ENCODE peak calls at places on chromosomes 4 and X, in nine cellular contexts. H, B, W, T, L, J, V, R and F are unnamed samples.

GRCh38 chrX:148933881-148934280 is 433.5 kb downstream of the AFF2 start:
- DNase-seq in R (no peak), H (no peak), W (no peak), T (no peak), V (no peak), J (no peak), B (no peak), L (no peak), F (no peak)

GRCh38 chrX:63855896-63856295 is 70.9 kb upstream of the ARHGEF9 start:
- DNase-seq in R (no peak), L (no peak), V (no peak), T (no peak), J (no peak), B (no peak), H (peak), W (no peak), F (no peak)

GRCh38 chrX:38426785-38427184 is 74.4 kb downstream of the OTC start:
- DNase-seq in V (no peak), B (no peak), W (no peak), H (no peak), T (no peak), J (no peak), L (peak), R (no peak), F (no peak)

GRCh38 chr4:139958738-139959096 is 195.3 kb downstream of the MAML3 start:
- DNase-seq in W (no peak), J (no peak), V (no peak), H (no peak), T (no peak), L (peak), R (no peak), B (no peak), F (no peak)

GRCh38 chr4:104491396-104491821 is 3.3 kb downstream of the CXXC4 start:
- DNase-seq in W (peak), L (no peak), J (peak), B (peak), T (peak), R (peak), V (peak), H (no peak), F (peak)

GRCh38 chrX:119606508-119607389 is 525 bp upstream of the NKRF start:
- DNase-seq in B (no peak), J (no peak), L (no peak), H (peak), W (no peak), V (no peak), R (no peak), T (no peak), F (no peak)

GRCh38 chr4:100429616-100430015 is 88.2 kb downstream of the EMCN start:
- DNase-seq in H (no peak), W (no peak), T (no peak), V (no peak), B (no peak), J (no peak), L (no peak), R (no peak), F (no peak)

GRCh38 chrX:134836497-134836968 is 154.3 kb upstream of the SMIM10 start:
- DNase-seq in T (no peak), J (no peak), L (peak), V (no peak), W (no peak), H (peak), B (no peak), R (no peak), F (no peak)

GRCh38 chr4:25787891-25788331 is 74.9 kb downstream of the SEL1L3 start:
- DNase-seq in R (no peak), W (no peak), L (no peak), H (no peak), J (no peak), V (no peak), T (no peak), B (no peak), F (no peak)

GRCh38 chr4:13524504-13525243 is 19.6 kb downstream of the NKX3-2 start:
- DNase-seq in W (no peak), R (no peak), T (no peak), H (peak), L (no peak), V (no peak), B (no peak), J (no peak), F (no peak)

GRCh38 chr4:153655004-153655541 is 29.0 kb upstream of the TLR2 start:
- DNase-seq in J (no peak), B (no peak), V (no peak), L (no peak), H (no peak), T (no peak), W (no peak), R (no peak), F (no peak)

GRCh38 chrX:132023896-132024386 is 839 bp downstream of the STK26 start:
- DNase-seq in W (peak), H (no peak), L (peak), V (no peak), T (peak), R (peak), B (no peak), J (peak), F (no peak)

DNA sequence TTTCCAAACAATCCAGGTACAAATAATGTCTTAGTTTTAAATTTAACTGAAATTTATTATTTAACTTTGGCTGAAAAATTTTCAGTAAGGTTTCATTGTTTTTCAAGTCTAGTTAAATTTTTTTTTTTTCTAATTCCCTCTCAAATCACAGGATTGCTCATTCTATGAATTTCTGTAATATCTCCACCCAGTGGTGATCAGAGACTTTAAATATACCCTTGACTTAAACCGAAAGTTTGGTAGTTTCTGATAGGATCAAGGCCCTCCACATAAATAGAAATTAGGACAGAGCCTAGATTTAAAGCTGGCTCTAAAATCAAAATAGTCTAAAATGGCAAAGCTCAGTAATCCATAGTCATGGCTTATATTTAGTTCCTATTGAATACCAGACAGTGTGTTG is 175.4 kb downstream of the TBCK start:
- DNase-seq in T (no peak), H (no peak), B (no peak), R (no peak), V (no peak), J (no peak), L (no peak), W (no peak), F (no peak)
- TF ChIP-seq CTCF in T (no peak), H (no peak), B (no peak), R (no peak), V (no peak), J (no peak), L (no peak), W (peak), F (no peak)

GRCh38 chrX:111568817-111569216 is 57.4 kb downstream of the SERTM2 start:
- DNase-seq in B (no peak), L (no peak), J (no peak), T (no peak), H (no peak), V (no peak), R (no peak), W (no peak), F (no peak)

GRCh38 chrX:111568356-111568755 is 56.9 kb downstream of the SERTM2 start:
- DNase-seq in J (no peak), H (peak), V (no peak), L (no peak), R (peak), W (no peak), B (no peak), T (no peak), F (no peak)
- TF ChIP-seq CTCF in J (no peak), H (peak), V (no peak), L (no peak), R (no peak), W (no peak), B (peak), T (no peak), F (peak)

GRCh38 chr4:55183926-55184599 is 58.7 kb upstream of the KDR start:
- DNase-seq in J (peak), R (peak), L (peak), V (no peak), H (peak), B (no peak), W (no peak), T (no peak), F (no peak)

GRCh38 chr4:55186700-55187099 is 61.3 kb upstream of the KDR start:
- DNase-seq in W (no peak), L (peak), B (no peak), V (no peak), R (no peak), H (no peak), T (no peak), J (no peak), F (no peak)

GRCh38 chr4:55186123-55186522 is 60.7 kb upstream of the KDR start:
- DNase-seq in V (no peak), L (peak), H (no peak), T (no peak), W (no peak), J (no peak), B (no peak), R (no peak), F (no peak)

GRCh38 chr4:55181606-55182005 is 56.2 kb upstream of the KDR start:
- DNase-seq in V (no peak), T (no peak), B (no peak), W (no peak), R (no peak), J (no peak), L (peak), H (peak), F (no peak)

GRCh38 chr4:55184600-55185523 is 59.5 kb upstream of the KDR start:
- DNase-seq in J (no peak), R (no peak), W (no peak), H (peak), V (no peak), B (no peak), L (no peak), T (no peak), F (no peak)
- TF ChIP-seq CTCF in J (no peak), R (peak), W (peak), H (no peak), V (no peak), B (no peak), L (no peak), T (peak), F (peak)

GRCh38 chr4:23934223-23934622 is 44.4 kb upstream of the PPARGC1A start:
- DNase-seq in R (no peak), T (no peak), H (no peak), W (no peak), L (no peak), J (no peak), B (no peak), V (no peak), F (no peak)
- TF ChIP-seq CTCF in R (no peak), T (no peak), H (no peak), W (no peak), L (no peak), J (no peak), B (no peak), V (no peak), F (no peak)

DNA sequence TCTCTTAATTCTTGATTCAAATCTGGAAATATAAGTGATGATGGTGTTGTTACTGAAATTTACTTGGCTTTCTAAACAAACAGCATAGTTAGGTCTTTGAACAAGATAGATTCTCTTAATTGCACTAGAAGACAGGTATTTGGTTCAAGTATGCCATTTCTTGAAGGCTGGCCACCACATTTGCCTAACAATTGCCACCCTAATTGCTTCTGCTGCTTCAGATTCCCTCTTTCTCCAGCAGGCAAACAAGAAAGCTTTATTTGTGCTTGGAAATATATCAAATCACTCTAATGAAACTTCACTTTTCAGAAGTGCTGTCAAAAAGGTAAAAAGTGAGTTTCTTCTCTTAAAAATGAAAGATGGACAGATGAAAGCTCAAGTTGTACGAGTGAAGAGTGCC is 418.6 kb downstream of the INPP4B start:
- DNase-seq in B (no peak), H (no peak), J (no peak), T (no peak), L (no peak), R (no peak), V (no peak), W (no peak), F (no peak)
- TF ChIP-seq CTCF in B (no peak), H (no peak), J (no peak), T (no peak), L (no peak), R (no peak), V (no peak), W (no peak), F (no peak)

GRCh38 chr4:145066063-145066501 is 31.9 kb downstream of the ANAPC10 start:
- DNase-seq in V (no peak), H (no peak), W (no peak), R (no peak), L (peak), T (no peak), B (no peak), J (no peak), F (no peak)

GRCh38 chr4:145056325-145057130 is 41.5 kb downstream of the ANAPC10 start:
- DNase-seq in H (no peak), L (no peak), T (no peak), J (no peak), V (no peak), B (no peak), W (no peak), R (no peak), F (no peak)

GRCh38 chr4:145058256-145058655 is 39.7 kb downstream of the ANAPC10 start:
- DNase-seq in W (no peak), B (no peak), J (no peak), L (no peak), R (no peak), H (no peak), V (no peak), T (no peak), F (no peak)

GRCh38 chr4:145055533-145056257 is 42.3 kb downstream of the ANAPC10 start:
- DNase-seq in W (no peak), B (no peak), V (no peak), J (no peak), H (no peak), T (no peak), R (no peak), L (no peak), F (no peak)

DNA sequence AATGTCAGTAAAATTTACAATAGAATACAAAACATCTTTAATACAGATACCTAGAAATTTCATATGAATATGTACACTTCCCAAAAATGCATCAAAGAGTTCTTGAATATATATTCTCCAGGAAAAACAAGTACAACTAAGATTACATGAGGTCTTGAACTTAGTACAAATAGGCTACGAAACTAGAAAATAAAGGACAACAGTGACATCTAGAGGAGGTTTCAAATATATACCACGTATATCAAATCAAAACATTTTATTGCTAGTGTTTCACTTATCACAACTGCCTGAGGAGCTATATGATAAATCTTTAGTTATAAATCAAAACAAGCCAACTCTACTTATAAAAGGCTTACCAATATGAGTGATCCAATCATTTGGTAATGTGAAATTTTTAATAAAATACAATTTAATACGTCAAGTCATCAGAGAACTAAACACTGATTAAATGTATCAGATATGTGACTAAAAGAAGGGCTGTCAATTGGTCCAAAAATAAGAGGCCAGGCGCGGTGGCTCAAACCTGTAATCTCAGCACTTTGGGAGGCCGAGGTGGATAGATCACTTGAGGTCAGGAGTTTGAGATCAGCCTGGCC is 36.6 kb downstream of the ANAPC10 start:
- DNase-seq in R (no peak), H (peak), T (no peak), L (peak), V (no peak), B (no peak), W (no peak), J (no peak), F (no peak)
- TF ChIP-seq CTCF in R (peak), H (peak), T (peak), L (no peak), V (peak), B (peak), W (peak), J (no peak), F (peak)